ENCODE peak calls at places on chromosomes 3 and 15, in seven cellular contexts. One of them, this sample, is unnamed.

GRCh38 chr3:86702381-86702958 is 288.5 kb downstream of the VGLL3 start:
- DNase-seq in CD4-positive, alpha-beta memory T cell: no peak
- DNase-seq in CD8-positive, alpha-beta memory T cell: no peak
- DNase-seq in uterus: no peak
- DNase-seq in colonic mucosa: no peak
- DNase-seq in GM23338: peak; percentile 23
- DNase-seq in CD8-positive, alpha-beta T cell: no peak
- DNase-seq in this sample: no peak

GRCh38 chr3:56759532-56759931 is 42.2 kb downstream of the ARHGEF3 start:
- DNase-seq in CD4-positive, alpha-beta memory T cell: no peak
- DNase-seq in CD8-positive, alpha-beta memory T cell: no peak
- DNase-seq in uterus: no peak
- DNase-seq in colonic mucosa: no peak
- DNase-seq in GM23338: no peak
- DNase-seq in CD8-positive, alpha-beta T cell: no peak
- DNase-seq in this sample: no peak

GRCh38 chr15:92538115-92538514 is 117.5 kb downstream of the FAM174B start:
- DNase-seq in CD4-positive, alpha-beta memory T cell: no peak
- DNase-seq in CD8-positive, alpha-beta memory T cell: no peak
- DNase-seq in uterus: no peak
- DNase-seq in colonic mucosa: no peak
- DNase-seq in GM23338: no peak
- DNase-seq in CD8-positive, alpha-beta T cell: no peak
- DNase-seq in this sample: no peak

GRCh38 chr3:135242285-135242684 is 447.2 kb downstream of the EPHB1 start:
- DNase-seq in CD4-positive, alpha-beta memory T cell: no peak
- DNase-seq in CD8-positive, alpha-beta memory T cell: no peak
- DNase-seq in uterus: no peak
- DNase-seq in colonic mucosa: no peak
- DNase-seq in GM23338: no peak
- DNase-seq in CD8-positive, alpha-beta T cell: no peak
- DNase-seq in this sample: peak; percentile 33

GRCh38 chr15:79601376-79601775 is 169.2 kb downstream of the MINAR1 start:
- DNase-seq in CD4-positive, alpha-beta memory T cell: no peak
- DNase-seq in CD8-positive, alpha-beta memory T cell: no peak
- DNase-seq in uterus: no peak
- DNase-seq in colonic mucosa: no peak
- DNase-seq in GM23338: no peak
- DNase-seq in CD8-positive, alpha-beta T cell: no peak
- DNase-seq in this sample: no peak

GRCh38 chr15:62972814-62973213 is 69.7 kb upstream of the TPM1 start:
- DNase-seq in CD4-positive, alpha-beta memory T cell: no peak
- DNase-seq in CD8-positive, alpha-beta memory T cell: no peak
- DNase-seq in uterus: no peak
- DNase-seq in colonic mucosa: no peak
- DNase-seq in GM23338: no peak
- DNase-seq in CD8-positive, alpha-beta T cell: no peak
- DNase-seq in this sample: no peak

GRCh38 chr15:76346666-76347506 is 10.3 kb downstream of the ISL2 start:
- DNase-seq in CD4-positive, alpha-beta memory T cell: no peak
- DNase-seq in CD8-positive, alpha-beta memory T cell: no peak
- DNase-seq in uterus: no peak
- DNase-seq in colonic mucosa: peak; percentile 46
- DNase-seq in GM23338: peak; percentile 62
- DNase-seq in CD8-positive, alpha-beta T cell: no peak
- DNase-seq in this sample: peak; percentile 74

GRCh38 chr15:57537951-57538506 is 53.7 kb upstream of the MYZAP start:
- DNase-seq in CD4-positive, alpha-beta memory T cell: no peak
- DNase-seq in CD8-positive, alpha-beta memory T cell: no peak
- DNase-seq in uterus: no peak
- DNase-seq in colonic mucosa: no peak
- DNase-seq in GM23338: no peak
- DNase-seq in CD8-positive, alpha-beta T cell: no peak
- DNase-seq in this sample: no peak

GRCh38 chr15:38378162-38378560 is 75.8 kb upstream of the FAM98B start:
- DNase-seq in CD4-positive, alpha-beta memory T cell: no peak
- DNase-seq in CD8-positive, alpha-beta memory T cell: no peak
- DNase-seq in uterus: peak; percentile 29
- DNase-seq in colonic mucosa: no peak
- DNase-seq in GM23338: no peak
- DNase-seq in CD8-positive, alpha-beta T cell: no peak
- DNase-seq in this sample: no peak

GRCh38 chr3:151999936-152000335 is 126.5 kb downstream of the SUCNR1 start:
- DNase-seq in CD4-positive, alpha-beta memory T cell: no peak
- DNase-seq in CD8-positive, alpha-beta memory T cell: no peak
- DNase-seq in uterus: no peak
- DNase-seq in colonic mucosa: no peak
- DNase-seq in GM23338: no peak
- DNase-seq in CD8-positive, alpha-beta T cell: no peak
- DNase-seq in this sample: no peak

GRCh38 chr3:64972793-64973192 is 285.0 kb upstream of the ADAMTS9 start:
- DNase-seq in CD4-positive, alpha-beta memory T cell: no peak
- DNase-seq in CD8-positive, alpha-beta memory T cell: no peak
- DNase-seq in uterus: no peak
- DNase-seq in colonic mucosa: no peak
- DNase-seq in GM23338: no peak
- DNase-seq in CD8-positive, alpha-beta T cell: no peak
- DNase-seq in this sample: no peak

GRCh38 chr3:159830523-159831151 is 158.0 kb upstream of the IL12A start:
- DNase-seq in CD4-positive, alpha-beta memory T cell: no peak
- DNase-seq in CD8-positive, alpha-beta memory T cell: no peak
- DNase-seq in uterus: no peak
- DNase-seq in colonic mucosa: no peak
- DNase-seq in GM23338: no peak
- DNase-seq in CD8-positive, alpha-beta T cell: no peak
- DNase-seq in this sample: no peak

GRCh38 chr15:100111103-100112060 is 230.4 kb downstream of the ADAMTS17 start:
- DNase-seq in CD4-positive, alpha-beta memory T cell: peak; percentile 11
- DNase-seq in CD8-positive, alpha-beta memory T cell: no peak
- DNase-seq in uterus: peak; percentile 57
- DNase-seq in colonic mucosa: peak; percentile 38
- DNase-seq in GM23338: no peak
- DNase-seq in CD8-positive, alpha-beta T cell: no peak
- DNase-seq in this sample: no peak

GRCh38 chr3:188037116-188037718 is 116.7 kb upstream of the LPP start:
- DNase-seq in CD4-positive, alpha-beta memory T cell: no peak
- DNase-seq in CD8-positive, alpha-beta memory T cell: no peak
- DNase-seq in uterus: no peak
- DNase-seq in colonic mucosa: peak; percentile 54
- DNase-seq in GM23338: peak; percentile 73
- DNase-seq in CD8-positive, alpha-beta T cell: no peak
- DNase-seq in this sample: peak; percentile 76

GRCh38 chr3:45182915-45183881 is 37.0 kb upstream of the CDCP1 start:
- DNase-seq in CD4-positive, alpha-beta memory T cell: no peak
- DNase-seq in CD8-positive, alpha-beta memory T cell: no peak
- DNase-seq in uterus: no peak
- DNase-seq in colonic mucosa: peak; percentile 88
- DNase-seq in GM23338: peak; percentile 43
- DNase-seq in CD8-positive, alpha-beta T cell: no peak
- DNase-seq in this sample: peak; percentile 75

GRCh38 chr15:49145651-49146609 is 9.5 kb downstream of the COPS2 start:
- DNase-seq in CD4-positive, alpha-beta memory T cell: peak; percentile 32
- DNase-seq in CD8-positive, alpha-beta memory T cell: no peak
- DNase-seq in uterus: no peak
- DNase-seq in colonic mucosa: peak; percentile 52
- DNase-seq in GM23338: peak; percentile 67
- DNase-seq in CD8-positive, alpha-beta T cell: no peak
- DNase-seq in this sample: peak; percentile 63

GRCh38 chr15:48190932-48191573 is 412 bp upstream of the CTXN2 start:
- DNase-seq in CD4-positive, alpha-beta memory T cell: peak; percentile 7
- DNase-seq in CD8-positive, alpha-beta memory T cell: peak; percentile 2
- DNase-seq in uterus: peak; percentile 32
- DNase-seq in colonic mucosa: peak; percentile 82
- DNase-seq in GM23338: peak; percentile 95
- DNase-seq in CD8-positive, alpha-beta T cell: no peak
- DNase-seq in this sample: peak; percentile 97

GRCh38 chr3:71438904-71439303 is 144.6 kb downstream of the FOXP1 start:
- DNase-seq in CD4-positive, alpha-beta memory T cell: no peak
- DNase-seq in CD8-positive, alpha-beta memory T cell: no peak
- DNase-seq in uterus: no peak
- DNase-seq in colonic mucosa: no peak
- DNase-seq in GM23338: no peak
- DNase-seq in CD8-positive, alpha-beta T cell: no peak
- DNase-seq in this sample: no peak
- H3K27ac ChIP-seq in CD4-positive, alpha-beta memory T cell: peak overlapping the region; percentile 47
- H3K27ac ChIP-seq in CD8-positive, alpha-beta memory T cell: no peak overlapping the region
- H3K27ac ChIP-seq in uterus: no peak overlapping the region
- H3K27ac ChIP-seq in colonic mucosa: no peak overlapping the region
- H3K27ac ChIP-seq in GM23338: no peak overlapping the region
- H3K27ac ChIP-seq in CD8-positive, alpha-beta T cell: no peak overlapping the region
- H3K27ac ChIP-seq in this sample: no peak overlapping the region

GRCh38 chr3:52217409-52217805 is 8.0 kb downstream of the TLR9 start:
- DNase-seq in CD4-positive, alpha-beta memory T cell: no peak
- DNase-seq in CD8-positive, alpha-beta memory T cell: no peak
- DNase-seq in uterus: no peak
- DNase-seq in colonic mucosa: no peak
- DNase-seq in GM23338: no peak
- DNase-seq in CD8-positive, alpha-beta T cell: no peak
- DNase-seq in this sample: peak; percentile 50
- H3K4me1 ChIP-seq in CD4-positive, alpha-beta memory T cell: peaks cover 80% of the 10 kb centered on the region
- H3K4me1 ChIP-seq in CD8-positive, alpha-beta memory T cell: peaks cover 63% of the 10 kb centered on the region
- H3K4me1 ChIP-seq in uterus: peaks cover 4% of the 10 kb centered on the region
- H3K4me1 ChIP-seq in colonic mucosa: peaks cover 22% of the 10 kb centered on the region
- H3K4me1 ChIP-seq in GM23338: peaks cover 3% of the 10 kb centered on the region
- H3K4me1 ChIP-seq in CD8-positive, alpha-beta T cell: peaks cover 61% of the 10 kb centered on the region
- H3K4me1 ChIP-seq in this sample: peaks cover 8% of the 10 kb centered on the region

DNA sequence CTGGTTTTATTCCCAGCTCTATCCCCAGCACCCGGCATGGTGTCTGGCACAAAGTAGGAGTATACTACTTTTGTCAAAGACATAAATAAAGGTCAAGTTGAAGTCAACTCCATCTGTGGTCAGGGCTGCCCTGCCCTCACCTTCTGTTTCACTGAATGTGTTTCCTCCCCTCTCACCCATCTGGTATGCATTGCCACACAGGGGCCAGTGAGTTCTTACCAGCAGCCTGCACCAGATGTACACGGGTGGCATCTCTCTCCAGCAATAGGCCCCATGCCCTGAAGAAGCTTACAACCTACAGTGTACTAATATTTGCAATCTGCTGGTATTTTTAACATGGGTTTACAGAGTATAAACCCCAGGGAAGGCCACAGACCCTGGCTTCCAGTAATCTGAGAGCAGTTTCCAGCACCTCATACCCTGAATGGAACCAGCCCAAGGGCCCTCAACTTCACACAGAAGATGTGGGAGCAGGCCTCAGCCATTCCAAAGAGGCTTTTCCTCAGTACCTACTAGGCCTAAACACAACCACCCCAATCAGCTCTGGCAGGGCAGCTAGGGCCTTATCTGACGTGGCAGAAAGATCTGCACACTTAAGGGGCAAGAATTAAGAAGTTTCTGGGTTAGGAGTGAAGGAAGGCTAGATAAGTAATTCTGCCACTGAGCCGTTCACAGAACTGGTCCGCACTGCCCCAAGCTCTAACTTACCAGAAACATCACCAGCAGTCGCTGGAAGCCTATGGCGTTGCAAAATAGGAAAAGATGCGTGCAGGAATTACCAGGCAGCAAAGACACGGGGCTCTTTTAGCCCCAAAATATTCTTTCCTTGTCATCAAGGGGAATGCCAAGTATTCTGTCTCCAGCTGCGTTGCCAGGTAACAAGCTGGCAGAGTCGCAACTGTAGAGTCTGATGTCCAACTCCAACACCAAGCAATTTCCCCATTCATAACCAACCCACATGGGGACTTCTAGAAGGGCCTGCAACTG is 2.1 kb downstream of the IDH2 start:
- DNase-seq in CD4-positive, alpha-beta memory T cell: no peak
- DNase-seq in CD8-positive, alpha-beta memory T cell: no peak
- DNase-seq in uterus: peak; percentile 55
- DNase-seq in colonic mucosa: peak; percentile 62
- DNase-seq in GM23338: no peak
- DNase-seq in CD8-positive, alpha-beta T cell: no peak
- DNase-seq in this sample: no peak
- H3K27ac ChIP-seq in CD4-positive, alpha-beta memory T cell: peak overlapping the region; percentile 65
- H3K27ac ChIP-seq in CD8-positive, alpha-beta memory T cell: peak overlapping the region; percentile 63
- H3K27ac ChIP-seq in uterus: peak overlapping the region; percentile 97
- H3K27ac ChIP-seq in colonic mucosa: peak overlapping the region; percentile 91
- H3K27ac ChIP-seq in GM23338: no peak overlapping the region
- H3K27ac ChIP-seq in CD8-positive, alpha-beta T cell: peak overlapping the region; percentile 81
- H3K27ac ChIP-seq in this sample: no peak overlapping the region

GRCh38 chr3:158105124-158105709 is 1.0 kb downstream of the SHOX2 start:
- DNase-seq in CD4-positive, alpha-beta memory T cell: no peak
- DNase-seq in CD8-positive, alpha-beta memory T cell: no peak
- DNase-seq in uterus: peak; percentile 14
- DNase-seq in colonic mucosa: no peak
- DNase-seq in GM23338: peak; percentile 57
- DNase-seq in CD8-positive, alpha-beta T cell: no peak
- DNase-seq in this sample: peak; percentile 75
- H3K4me1 ChIP-seq in CD4-positive, alpha-beta memory T cell: peaks cover 47% of the 10 kb centered on the region
- H3K4me1 ChIP-seq in CD8-positive, alpha-beta memory T cell: peaks cover 36% of the 10 kb centered on the region
- H3K4me1 ChIP-seq in uterus: no peaks in the 10 kb centered on the region
- H3K4me1 ChIP-seq in colonic mucosa: peaks cover 14% of the 10 kb centered on the region
- H3K4me1 ChIP-seq in GM23338: peaks cover 56% of the 10 kb centered on the region
- H3K4me1 ChIP-seq in CD8-positive, alpha-beta T cell: peaks cover 37% of the 10 kb centered on the region
- H3K4me1 ChIP-seq in this sample: peaks cover 13% of the 10 kb centered on the region

DNA sequence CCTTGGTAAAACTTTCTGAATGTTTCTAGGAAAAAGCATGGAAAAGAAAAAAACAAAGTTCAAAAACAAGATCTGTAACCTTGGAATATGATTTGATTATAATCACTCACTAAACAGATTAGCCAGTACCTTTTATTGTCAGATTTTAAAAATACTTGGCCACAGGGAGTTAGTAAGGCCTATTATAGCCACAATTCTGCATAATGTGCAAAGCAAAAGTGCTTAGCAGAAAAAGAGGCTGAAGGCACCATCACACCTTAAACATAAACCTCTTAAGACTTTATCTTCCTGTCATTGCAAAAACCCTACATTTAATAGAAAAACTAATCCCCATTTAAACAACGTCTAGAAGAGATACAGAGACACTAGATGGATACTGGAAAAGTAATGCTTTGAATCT is 41.8 kb downstream of the CHSY1 start:
- DNase-seq in CD4-positive, alpha-beta memory T cell: no peak
- DNase-seq in CD8-positive, alpha-beta memory T cell: no peak
- DNase-seq in uterus: no peak
- DNase-seq in colonic mucosa: no peak
- DNase-seq in GM23338: no peak
- DNase-seq in CD8-positive, alpha-beta T cell: no peak
- DNase-seq in this sample: no peak
- H3K27ac ChIP-seq in CD4-positive, alpha-beta memory T cell: no peak overlapping the region
- H3K27ac ChIP-seq in CD8-positive, alpha-beta memory T cell: no peak overlapping the region
- H3K27ac ChIP-seq in uterus: no peak overlapping the region
- H3K27ac ChIP-seq in colonic mucosa: no peak overlapping the region
- H3K27ac ChIP-seq in GM23338: no peak overlapping the region
- H3K27ac ChIP-seq in CD8-positive, alpha-beta T cell: no peak overlapping the region
- H3K27ac ChIP-seq in this sample: no peak overlapping the region

This sample was measured in endodermal cell.